ENCODE peak calls at places on chromosomes 13 and 19, in seven cellular contexts. A is AG04449, Y is osteocyte, Q is fibroblast of mammary gland, V is HFF-Myc, I is progenitor cell of endocrine pancreas, H is BE2C. T is an unnamed sample.

GRCh38 chr19:41934849-41935374 is 6.7 kb upstream of the ERFL start:
- DNase-seq in A (no peak), Y (peak), Q (peak), V (no peak), I (peak), H (peak), T (peak)

GRCh38 chr13:30567072-30567471 is 50.6 kb upstream of the USPL1 start:
- DNase-seq in A (no peak), Y (no peak), Q (no peak), V (no peak), I (no peak), H (no peak), T (no peak)

GRCh38 chr19:40617961-40618360 is 16.8 kb downstream of the LTBP4 start:
- DNase-seq in A (no peak), Y (no peak), Q (no peak), V (no peak), I (no peak), H (no peak), T (no peak)

GRCh38 chr19:39052846-39053245 is 20.5 kb upstream of the FBXO27 start:
- DNase-seq in A (no peak), Y (no peak), Q (no peak), V (no peak), I (no peak), H (no peak), T (no peak)

GRCh38 chr13:28442872-28443271 is 52.1 kb downstream of the FLT1 start:
- DNase-seq in A (no peak), Y (no peak), Q (no peak), V (no peak), I (no peak), H (no peak), T (no peak)

GRCh38 chr19:14728595-14728994 is 38.7 kb downstream of the ZNF333 start:
- DNase-seq in A (no peak), Y (peak), Q (no peak), V (no peak), I (no peak), H (no peak), T (no peak)

GRCh38 chr13:111961793-111962192 is 105.2 kb upstream of the SOX1 start:
- DNase-seq in A (no peak), Y (no peak), Q (no peak), V (no peak), I (no peak), H (no peak), T (no peak)

GRCh38 chr13:91464336-91464735 is 65.9 kb downstream of the GPC5 start:
- DNase-seq in A (no peak), Y (no peak), Q (no peak), V (no peak), I (no peak), H (no peak), T (no peak)

GRCh38 chr19:16258440-16258903 is 60.8 kb downstream of the AP1M1 start:
- DNase-seq in A (no peak), Y (no peak), Q (no peak), V (no peak), I (no peak), H (no peak), T (no peak)

GRCh38 chr13:26965976-26966375 is 205.4 kb upstream of the GPR12 start:
- DNase-seq in A (no peak), Y (no peak), Q (peak), V (no peak), I (no peak), H (peak), T (no peak)

GRCh38 chr19:38478273-38478971 is 44.9 kb downstream of the RYR1 start:
- DNase-seq in A (no peak), Y (no peak), Q (peak), V (no peak), I (no peak), H (peak), T (no peak)

GRCh38 chr13:94162289-94162688 is 317.2 kb downstream of the DCT start:
- DNase-seq in A (no peak), Y (no peak), Q (no peak), V (no peak), I (no peak), H (no peak), T (no peak)

GRCh38 chr13:31769581-31769980 is 30.3 kb downstream of the RXFP2 start:
- DNase-seq in A (no peak), Y (no peak), Q (peak), V (no peak), I (no peak), H (no peak), T (no peak)

GRCh38 chr13:31518666-31519065 is 220.7 kb upstream of the RXFP2 start:
- DNase-seq in A (no peak), Y (no peak), Q (no peak), V (no peak), I (no peak), H (no peak), T (no peak)

GRCh38 chr13:100789481-100789880 is 114.9 kb upstream of the TMTC4 start:
- DNase-seq in A (no peak), Y (no peak), Q (peak), V (no peak), I (no peak), H (no peak), T (no peak)

GRCh38 chr13:109874444-109874920 is 88.1 kb upstream of the IRS2 start:
- DNase-seq in A (no peak), Y (no peak), Q (no peak), V (no peak), I (no peak), H (no peak), T (no peak)

GRCh38 chr19:1672038-1672768 is 19.8 kb upstream of the TCF3 start:
- DNase-seq in A (no peak), Y (no peak), Q (peak), V (no peak), I (no peak), H (peak), T (peak)

GRCh38 chr19:2636142-2636896 is 66.2 kb downstream of the GNG7 start:
- DNase-seq in A (no peak), Y (no peak), Q (no peak), V (no peak), I (no peak), H (no peak), T (peak)

GRCh38 chr13:72384879-72385278 is 342.6 kb downstream of the MZT1 start:
- DNase-seq in A (no peak), Y (no peak), Q (peak), V (no peak), I (no peak), H (no peak), T (no peak)

GRCh38 chr19:32873560-32873959 is 4.0 kb upstream of the SLC7A9 start:
- DNase-seq in A (no peak), Y (peak), Q (no peak), V (no peak), I (no peak), H (no peak), T (no peak)

DNA sequence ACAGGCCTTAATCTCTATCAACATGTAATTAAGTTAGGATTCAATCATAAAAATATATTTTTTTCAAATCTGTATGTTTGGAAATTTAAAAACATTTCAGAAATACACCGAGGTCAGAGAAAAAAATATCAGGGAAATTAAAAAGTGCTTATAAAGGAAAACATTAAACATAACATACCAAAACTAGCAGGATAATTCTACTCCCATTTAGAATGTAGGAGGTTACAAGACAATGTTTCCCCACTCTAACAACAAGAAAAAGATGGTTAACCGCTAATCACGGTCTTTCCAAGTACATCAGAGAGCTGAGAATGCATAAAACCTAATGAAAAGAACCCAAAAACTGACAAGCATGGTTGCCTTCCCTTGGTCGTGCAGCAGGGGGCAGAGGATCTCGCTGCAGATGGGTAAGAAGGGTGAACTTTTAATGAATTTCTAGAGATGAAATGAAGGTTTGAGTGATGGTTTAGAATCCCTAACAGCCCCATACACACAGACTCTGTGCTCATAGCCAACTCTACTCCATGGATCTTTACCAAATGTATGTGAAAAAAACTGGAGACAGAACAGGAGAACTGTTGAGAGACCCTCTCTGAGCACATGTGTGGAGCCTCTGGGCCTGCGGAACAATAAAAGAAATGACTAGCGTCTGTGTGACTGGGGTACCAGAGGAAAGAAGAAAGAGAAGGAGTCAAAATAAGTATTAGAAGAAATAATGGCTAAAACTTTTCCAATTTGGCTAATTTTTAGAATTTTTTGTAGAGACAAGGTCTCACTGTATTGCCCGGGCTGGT is 51.3 kb upstream of the LSM14A start:
- DNase-seq in A (no peak), Y (no peak), Q (peak), V (no peak), I (no peak), H (peak), T (no peak)
- TF ChIP-seq CTCF in A (peak), Y (peak), Q (peak), V (peak), I (peak), H (peak), T (peak)

DNA sequence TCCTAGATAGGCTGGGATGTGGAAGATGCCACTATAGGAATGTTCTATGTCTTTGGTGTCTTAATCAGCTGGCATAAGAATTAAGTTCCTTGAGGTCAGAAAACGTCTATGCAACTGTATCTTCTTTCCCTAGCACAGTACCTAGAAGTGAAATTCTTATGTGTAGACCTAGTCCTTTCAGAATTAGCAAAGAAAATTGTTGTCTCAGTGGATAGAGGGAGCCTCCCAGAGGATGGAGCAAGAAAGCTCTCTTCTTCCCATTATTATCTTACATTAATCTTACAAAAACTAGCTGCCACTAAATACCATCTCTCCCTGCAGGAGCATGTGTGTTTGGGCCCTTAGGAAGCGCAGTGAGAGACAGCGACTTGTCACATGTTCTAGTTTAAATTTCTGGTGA is 11.6 kb downstream of the CLDN10 start:
- DNase-seq in A (no peak), Y (no peak), Q (peak), V (no peak), I (no peak), H (no peak), T (no peak)
- TF ChIP-seq CTCF in A (no peak), Y (no peak), Q (peak), V (no peak), I (no peak), H (peak), T (no peak)

GRCh38 chr19:29967623-29968022 is 25.6 kb downstream of the URI1 start:
- DNase-seq in A (no peak), Y (no peak), Q (peak), V (no peak), I (no peak), H (peak), T (no peak)

GRCh38 chr19:29965529-29965928 is 23.5 kb downstream of the URI1 start:
- DNase-seq in A (peak), Y (no peak), Q (peak), V (no peak), I (no peak), H (no peak), T (no peak)

GRCh38 chr19:29964171-29964570 is 22.1 kb downstream of the URI1 start:
- DNase-seq in A (no peak), Y (no peak), Q (peak), V (no peak), I (no peak), H (no peak), T (no peak)

GRCh38 chr19:29963576-29963975 is 21.5 kb downstream of the URI1 start:
- DNase-seq in A (no peak), Y (no peak), Q (no peak), V (no peak), I (no peak), H (no peak), T (no peak)

DNA sequence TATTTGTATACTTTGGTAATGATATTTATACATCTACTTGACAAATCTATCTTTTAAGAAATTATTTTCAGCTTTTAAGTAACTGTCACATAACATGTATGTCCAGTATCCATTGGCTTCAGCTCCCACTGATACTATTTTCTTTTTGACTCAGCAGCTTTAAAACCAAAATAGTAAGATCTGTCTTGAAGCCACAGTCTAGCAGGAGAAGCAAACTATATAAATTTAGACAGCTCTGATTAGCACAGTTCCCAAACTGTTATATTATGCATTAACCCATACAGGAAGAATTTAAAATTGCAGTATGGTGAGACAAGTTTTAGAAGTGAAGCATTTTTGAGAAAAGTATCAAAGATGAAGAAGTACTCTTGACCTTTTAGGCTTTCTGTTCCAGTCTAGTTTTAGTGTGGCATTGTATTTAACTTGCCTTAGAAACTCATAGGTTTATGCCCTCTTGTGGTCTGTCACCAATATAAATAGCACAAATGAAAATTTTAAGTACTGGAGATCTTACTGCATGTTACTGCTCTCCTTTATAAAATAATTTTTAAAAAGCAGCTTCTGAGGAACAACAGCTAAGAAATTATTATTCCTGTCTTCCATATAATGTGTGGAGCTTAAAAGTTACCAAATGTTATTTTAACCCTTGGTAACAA is 24.7 kb downstream of the URI1 start:
- DNase-seq in A (no peak), Y (no peak), Q (peak), V (no peak), I (no peak), H (no peak), T (no peak)
- TF ChIP-seq CTCF in A (peak), Y (peak), Q (peak), V (no peak), I (peak), H (peak), T (no peak)

GRCh38 chr19:11226716-11227166 is 12.7 kb upstream of the ANGPTL8 start:
- DNase-seq in A (no peak), Y (no peak), Q (no peak), V (no peak), I (no peak), H (no peak), T (no peak)

GRCh38 chr19:11225815-11226214 is 13.6 kb upstream of the ANGPTL8 start:
- DNase-seq in A (no peak), Y (no peak), Q (no peak), V (no peak), I (no peak), H (no peak), T (no peak)

GRCh38 chr19:11224429-11224828 is 15.0 kb upstream of the ANGPTL8 start:
- DNase-seq in A (no peak), Y (no peak), Q (no peak), V (no peak), I (no peak), H (no peak), T (no peak)

GRCh38 chr19:11225172-11225571 is 14.2 kb upstream of the ANGPTL8 start:
- DNase-seq in A (no peak), Y (no peak), Q (no peak), V (no peak), I (no peak), H (no peak), T (no peak)

DNA sequence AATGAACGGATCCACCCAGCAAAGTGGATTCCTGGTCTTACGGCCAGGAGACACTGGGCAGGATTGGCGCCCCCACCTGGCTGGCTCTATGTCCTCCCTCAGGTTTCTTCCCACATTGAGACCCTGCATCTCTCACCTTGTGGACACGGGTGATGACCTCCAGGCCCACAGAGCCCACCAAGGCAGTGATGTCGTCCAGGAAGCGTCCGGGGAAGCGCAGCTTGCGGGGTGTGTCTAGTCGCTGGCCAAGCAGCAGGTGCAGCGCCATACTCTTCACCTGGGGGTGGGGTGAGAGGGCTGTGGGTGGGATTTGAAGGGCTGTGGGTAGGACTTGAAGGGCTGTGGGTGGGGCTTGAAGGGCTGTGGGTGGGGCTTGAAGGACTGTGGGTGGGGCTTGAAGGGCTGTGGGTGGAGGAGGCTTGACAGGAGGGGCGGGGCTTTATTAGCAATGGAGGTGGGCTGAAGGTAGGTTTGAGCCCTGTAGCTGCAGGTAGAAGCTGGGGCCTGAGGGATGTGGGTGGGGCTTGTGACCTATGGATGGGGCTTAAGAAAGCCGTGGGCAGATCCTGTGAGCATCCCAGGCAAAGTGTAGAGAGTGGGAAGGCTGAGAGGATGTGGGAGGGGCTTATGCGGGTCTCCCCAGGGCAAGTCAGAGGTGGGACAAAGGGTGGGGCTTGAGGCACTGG is 12.1 kb upstream of the ANGPTL8 start:
- DNase-seq in A (no peak), Y (no peak), Q (no peak), V (no peak), I (no peak), H (peak), T (no peak)
- TF ChIP-seq CTCF in A (no peak), Y (peak), Q (no peak), V (peak), I (peak), H (peak), T (no peak)

DNA sequence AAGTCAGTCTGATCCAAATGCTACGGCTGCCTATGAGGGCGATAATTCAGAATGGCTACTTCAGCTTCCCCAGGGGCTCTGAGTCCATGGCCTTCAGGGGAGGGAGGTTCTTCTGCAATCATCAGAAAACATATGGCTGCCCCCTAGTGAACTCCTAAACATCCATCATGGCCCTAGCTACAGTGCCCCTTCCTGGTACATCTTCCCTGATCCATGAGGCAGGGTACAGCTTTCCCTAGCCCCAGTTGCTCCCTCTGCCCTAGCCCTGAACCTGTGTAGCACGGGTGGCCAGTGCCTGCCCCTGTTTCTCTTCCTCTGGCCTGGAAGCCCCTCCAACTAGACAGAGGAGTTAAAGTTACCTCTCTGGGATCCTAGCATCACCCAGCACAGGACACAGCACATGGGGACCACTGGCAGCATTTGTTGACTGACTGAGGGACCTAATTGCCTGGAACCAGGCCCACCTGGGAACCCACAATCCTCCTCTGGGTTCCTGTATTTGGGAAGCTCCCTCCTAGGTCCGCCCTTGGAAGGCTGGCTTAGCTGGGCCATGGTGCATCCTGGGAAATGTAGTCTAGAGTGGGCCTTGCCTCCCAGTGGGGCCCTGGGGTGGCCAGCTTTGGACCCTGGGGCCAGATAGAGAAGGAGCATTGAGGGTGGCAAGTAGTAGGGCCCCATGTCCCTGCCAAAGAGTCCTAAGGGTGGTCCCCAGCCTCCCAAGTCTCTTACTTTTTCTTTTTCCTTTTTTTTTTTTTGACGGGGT is 17.7 kb upstream of the SEMA6B start:
- DNase-seq in A (no peak), Y (no peak), Q (peak), V (no peak), I (no peak), H (no peak), T (no peak)
- TF ChIP-seq CTCF in A (no peak), Y (no peak), Q (no peak), V (no peak), I (no peak), H (no peak), T (no peak)

GRCh38 chr13:80361883-80362327 is 21.0 kb upstream of the SPRY2 start:
- DNase-seq in A (no peak), Y (no peak), Q (no peak), V (no peak), I (no peak), H (no peak), T (peak)

GRCh38 chr13:80361298-80361697 is 20.4 kb upstream of the SPRY2 start:
- DNase-seq in A (no peak), Y (no peak), Q (no peak), V (no peak), I (no peak), H (no peak), T (no peak)

GRCh38 chr13:80362488-80362887 is 21.6 kb upstream of the SPRY2 start:
- DNase-seq in A (no peak), Y (no peak), Q (no peak), V (no peak), I (no peak), H (no peak), T (no peak)

GRCh38 chr13:80367473-80367872 is 26.5 kb upstream of the SPRY2 start:
- DNase-seq in A (no peak), Y (no peak), Q (no peak), V (no peak), I (no peak), H (no peak), T (no peak)

DNA sequence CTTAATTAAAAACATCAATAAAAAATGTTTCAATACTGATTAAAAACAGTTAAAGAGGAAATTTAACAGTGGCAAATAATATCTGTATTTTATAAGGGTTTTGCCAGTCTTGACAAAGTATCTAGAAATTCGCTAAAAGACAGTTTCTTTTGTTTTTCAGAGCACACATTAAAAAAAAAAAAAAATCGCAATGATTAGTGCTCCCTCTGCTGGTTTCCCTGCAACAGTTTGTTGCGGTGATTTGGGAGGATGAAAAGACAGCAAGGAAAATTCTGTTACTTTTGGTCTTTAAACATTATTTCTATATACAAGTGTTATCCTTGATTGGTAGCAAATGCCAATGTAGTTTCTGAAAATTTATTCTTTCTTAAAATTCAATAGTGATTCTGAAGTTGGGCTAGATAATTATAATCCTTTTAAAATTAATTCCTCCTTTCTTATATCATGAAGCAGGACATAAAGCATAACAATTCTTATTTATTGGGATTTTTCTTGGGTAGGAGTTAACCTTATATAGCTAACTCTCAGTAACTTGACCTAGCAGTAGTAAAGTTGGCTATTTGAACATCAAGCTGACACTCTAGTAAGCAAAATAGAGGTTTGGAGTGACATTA is 23.1 kb upstream of the SPRY2 start:
- DNase-seq in A (no peak), Y (no peak), Q (peak), V (no peak), I (no peak), H (no peak), T (no peak)
- TF ChIP-seq CTCF in A (peak), Y (peak), Q (peak), V (peak), I (peak), H (peak), T (peak)